ENCODE peak calls at places on chromosomes 13 and 19, in eight cellular contexts. One of them, this sample, is unnamed.

GRCh38 chr19:31659897-31660210 is 310.6 kb upstream of the TSHZ3 start:
- DNase-seq in heart right ventricle: no peak
- DNase-seq in PC-3: no peak
- DNase-seq in right cardiac atrium: no peak
- DNase-seq in dorsolateral prefrontal cortex: no peak
- DNase-seq in GM23248: no peak
- DNase-seq in left ventricle myocardium inferior: no peak
- DNase-seq in aorta: no peak
- DNase-seq in this sample: no peak

GRCh38 chr19:33437351-33438015 is 64.0 kb downstream of the CEBPG start:
- DNase-seq in left ventricle myocardium inferior: peak; percentile 10
- DNase-seq in dorsolateral prefrontal cortex: no peak
- DNase-seq in aorta: peak; percentile 39
- DNase-seq in right cardiac atrium: no peak
- DNase-seq in heart right ventricle: no peak
- DNase-seq in GM23248: peak; percentile 20
- DNase-seq in PC-3: no peak
- DNase-seq in this sample: no peak

GRCh38 chr19:3949294-3949693 is 16.4 kb downstream of the NMRK2 start:
- DNase-seq in aorta: no peak
- DNase-seq in heart right ventricle: no peak
- DNase-seq in PC-3: no peak
- DNase-seq in left ventricle myocardium inferior: no peak
- DNase-seq in dorsolateral prefrontal cortex: no peak
- DNase-seq in GM23248: no peak
- DNase-seq in right cardiac atrium: no peak
- DNase-seq in this sample: no peak

GRCh38 chr19:797528-798414 is 519 bp downstream of the PTBP1 start:
- DNase-seq in PC-3: peak; percentile 83
- DNase-seq in left ventricle myocardium inferior: peak; percentile 91
- DNase-seq in right cardiac atrium: peak; percentile 92
- DNase-seq in aorta: peak; percentile 96
- DNase-seq in dorsolateral prefrontal cortex: peak; percentile 51
- DNase-seq in heart right ventricle: peak; percentile 93
- DNase-seq in GM23248: peak; percentile 96
- DNase-seq in this sample: peak; percentile 94

GRCh38 chr19:58550362-58551122 is 4.4 kb downstream of the CHMP2A start:
- DNase-seq in aorta: no peak
- DNase-seq in right cardiac atrium: no peak
- DNase-seq in dorsolateral prefrontal cortex: no peak
- DNase-seq in left ventricle myocardium inferior: no peak
- DNase-seq in heart right ventricle: no peak
- DNase-seq in PC-3: no peak
- DNase-seq in GM23248: no peak
- DNase-seq in this sample: no peak

GRCh38 chr19:33472696-33473624 is 48.6 kb downstream of the PEPD start:
- DNase-seq in left ventricle myocardium inferior: no peak
- DNase-seq in heart right ventricle: no peak
- DNase-seq in dorsolateral prefrontal cortex: peak; percentile 68
- DNase-seq in GM23248: peak; percentile 98
- DNase-seq in right cardiac atrium: no peak
- DNase-seq in aorta: peak; percentile 68
- DNase-seq in PC-3: peak; percentile 85
- DNase-seq in this sample: no peak

GRCh38 chr19:6481541-6482342 is at the start of gene DENND1C:
- DNase-seq in left ventricle myocardium inferior: no peak
- DNase-seq in heart right ventricle: peak; percentile 31
- DNase-seq in dorsolateral prefrontal cortex: no peak
- DNase-seq in right cardiac atrium: peak; percentile 45
- DNase-seq in aorta: no peak
- DNase-seq in PC-3: peak; percentile 35
- DNase-seq in GM23248: peak; percentile 48
- DNase-seq in this sample: no peak

GRCh38 chr13:36913463-36913862 is 6.6 kb downstream of the SMAD9 start:
- DNase-seq in PC-3: peak; percentile 37
- DNase-seq in heart right ventricle: no peak
- DNase-seq in GM23248: no peak
- DNase-seq in aorta: no peak
- DNase-seq in left ventricle myocardium inferior: no peak
- DNase-seq in dorsolateral prefrontal cortex: no peak
- DNase-seq in right cardiac atrium: no peak
- DNase-seq in this sample: no peak

GRCh38 chr19:19185853-19186728 is 5.9 kb downstream of the BORCS8 start:
- DNase-seq in aorta: no peak
- DNase-seq in GM23248: peak; percentile 51
- DNase-seq in PC-3: peak; percentile 57
- DNase-seq in dorsolateral prefrontal cortex: peak; percentile 31
- DNase-seq in heart right ventricle: no peak
- DNase-seq in right cardiac atrium: no peak
- DNase-seq in left ventricle myocardium inferior: no peak
- DNase-seq in this sample: no peak

GRCh38 chr13:57627663-57628062 is 3.9 kb upstream of the PCDH17 start:
- DNase-seq in right cardiac atrium: no peak
- DNase-seq in dorsolateral prefrontal cortex: no peak
- DNase-seq in left ventricle myocardium inferior: no peak
- DNase-seq in heart right ventricle: no peak
- DNase-seq in GM23248: peak; percentile 36
- DNase-seq in aorta: no peak
- DNase-seq in PC-3: peak; percentile 41
- DNase-seq in this sample: no peak

GRCh38 chr13:114002771-114003321 is 29.0 kb upstream of the C13orf46 start:
- DNase-seq in PC-3: no peak
- DNase-seq in left ventricle myocardium inferior: peak; percentile 10
- DNase-seq in GM23248: no peak
- DNase-seq in aorta: peak; percentile 62
- DNase-seq in heart right ventricle: no peak
- DNase-seq in right cardiac atrium: peak; percentile 8
- DNase-seq in dorsolateral prefrontal cortex: no peak
- DNase-seq in this sample: no peak

GRCh38 chr19:38437917-38438316 is 4.4 kb downstream of the RYR1 start:
- DNase-seq in left ventricle myocardium inferior: no peak
- DNase-seq in dorsolateral prefrontal cortex: no peak
- DNase-seq in PC-3: no peak
- DNase-seq in heart right ventricle: no peak
- DNase-seq in GM23248: no peak
- DNase-seq in aorta: no peak
- DNase-seq in right cardiac atrium: no peak
- DNase-seq in this sample: no peak

GRCh38 chr19:30123109-30123508 is 181.1 kb downstream of the URI1 start:
- DNase-seq in aorta: no peak
- DNase-seq in right cardiac atrium: no peak
- DNase-seq in PC-3: no peak
- DNase-seq in GM23248: no peak
- DNase-seq in left ventricle myocardium inferior: no peak
- DNase-seq in heart right ventricle: no peak
- DNase-seq in dorsolateral prefrontal cortex: no peak
- DNase-seq in this sample: no peak

GRCh38 chr13:45943965-45944364 is 92.4 kb upstream of the SIAH3 start:
- DNase-seq in aorta: no peak
- DNase-seq in PC-3: no peak
- DNase-seq in left ventricle myocardium inferior: no peak
- DNase-seq in right cardiac atrium: no peak
- DNase-seq in heart right ventricle: no peak
- DNase-seq in GM23248: peak; percentile 22
- DNase-seq in dorsolateral prefrontal cortex: no peak
- DNase-seq in this sample: no peak

GRCh38 chr19:31715249-31715944 is 366.2 kb upstream of the TSHZ3 start:
- DNase-seq in left ventricle myocardium inferior: no peak
- DNase-seq in dorsolateral prefrontal cortex: no peak
- DNase-seq in heart right ventricle: no peak
- DNase-seq in GM23248: no peak
- DNase-seq in right cardiac atrium: peak; percentile 33
- DNase-seq in aorta: no peak
- DNase-seq in PC-3: no peak
- DNase-seq in this sample: no peak

GRCh38 chr13:108785844-108786243 is 156.4 kb downstream of the MYO16 start:
- DNase-seq in dorsolateral prefrontal cortex: no peak
- DNase-seq in heart right ventricle: no peak
- DNase-seq in aorta: no peak
- DNase-seq in left ventricle myocardium inferior: no peak
- DNase-seq in GM23248: no peak
- DNase-seq in right cardiac atrium: no peak
- DNase-seq in PC-3: no peak
- DNase-seq in this sample: no peak

GRCh38 chr13:84831666-84832657 is 949.7 kb upstream of the SLITRK1 start:
- DNase-seq in heart right ventricle: no peak
- DNase-seq in GM23248: no peak
- DNase-seq in right cardiac atrium: no peak
- DNase-seq in dorsolateral prefrontal cortex: no peak
- DNase-seq in left ventricle myocardium inferior: no peak
- DNase-seq in PC-3: no peak
- DNase-seq in aorta: peak; percentile 57
- DNase-seq in this sample: no peak

GRCh38 chr19:5617080-5617479 is 5.5 kb downstream of the SAFB2 start:
- DNase-seq in PC-3: no peak
- DNase-seq in heart right ventricle: no peak
- DNase-seq in right cardiac atrium: no peak
- DNase-seq in aorta: no peak
- DNase-seq in left ventricle myocardium inferior: no peak
- DNase-seq in GM23248: no peak
- DNase-seq in dorsolateral prefrontal cortex: no peak
- DNase-seq in this sample: no peak

GRCh38 chr19:48731452-48731851 is 9.0 kb downstream of the RASIP1 start:
- DNase-seq in right cardiac atrium: no peak
- DNase-seq in GM23248: no peak
- DNase-seq in left ventricle myocardium inferior: no peak
- DNase-seq in PC-3: no peak
- DNase-seq in heart right ventricle: no peak
- DNase-seq in dorsolateral prefrontal cortex: no peak
- DNase-seq in aorta: no peak
- DNase-seq in this sample: no peak
- H3K27me3 ChIP-seq in right cardiac atrium: no peaks in the 10 kb centered on the region
- H3K27me3 ChIP-seq in GM23248: peaks cover 6% of the 10 kb centered on the region
- H3K27me3 ChIP-seq in left ventricle myocardium inferior: no peaks in the 10 kb centered on the region
- H3K27me3 ChIP-seq in PC-3: no peaks in the 10 kb centered on the region
- H3K27me3 ChIP-seq in heart right ventricle: no peaks in the 10 kb centered on the region
- H3K27me3 ChIP-seq in dorsolateral prefrontal cortex: no peaks in the 10 kb centered on the region
- H3K27me3 ChIP-seq in aorta: no peaks in the 10 kb centered on the region
- H3K27me3 ChIP-seq in this sample: no peaks in the 10 kb centered on the region

DNA sequence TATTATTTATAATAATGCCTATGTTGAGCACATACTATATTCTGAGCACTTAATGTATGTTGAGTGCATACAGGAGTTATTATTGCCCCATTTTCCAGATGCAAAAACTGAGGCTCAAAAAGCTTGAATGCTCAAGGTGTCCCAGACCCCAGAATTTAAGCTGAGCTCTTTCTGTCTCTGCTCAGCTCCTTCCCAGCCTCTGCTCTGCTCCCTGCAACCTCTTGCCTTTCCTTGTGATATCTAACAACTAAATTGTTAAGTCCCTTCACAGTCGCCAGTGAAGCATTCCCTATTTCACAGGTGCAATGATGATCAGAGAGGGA is 4.2 kb downstream of the NOTCH3 start:
- DNase-seq in aorta: no peak
- DNase-seq in left ventricle myocardium inferior: no peak
- DNase-seq in GM23248: no peak
- DNase-seq in right cardiac atrium: no peak
- DNase-seq in PC-3: no peak
- DNase-seq in dorsolateral prefrontal cortex: no peak
- DNase-seq in heart right ventricle: no peak
- DNase-seq in this sample: no peak
- H3K27me3 ChIP-seq in aorta: no peaks in the 10 kb centered on the region
- H3K27me3 ChIP-seq in left ventricle myocardium inferior: peaks cover 98% of the 10 kb centered on the region
- H3K27me3 ChIP-seq in GM23248: no peaks in the 10 kb centered on the region
- H3K27me3 ChIP-seq in right cardiac atrium: no peaks in the 10 kb centered on the region
- H3K27me3 ChIP-seq in PC-3: no peaks in the 10 kb centered on the region
- H3K27me3 ChIP-seq in dorsolateral prefrontal cortex: peaks cover 44% of the 10 kb centered on the region
- H3K27me3 ChIP-seq in heart right ventricle: peaks cover 77% of the 10 kb centered on the region
- H3K27me3 ChIP-seq in this sample: no peaks in the 10 kb centered on the region

GRCh38 chr19:40059624-40060023 is 3.6 kb upstream of the ZNF780B start:
- DNase-seq in aorta: no peak
- DNase-seq in heart right ventricle: no peak
- DNase-seq in left ventricle myocardium inferior: no peak
- DNase-seq in GM23248: no peak
- DNase-seq in right cardiac atrium: no peak
- DNase-seq in PC-3: no peak
- DNase-seq in dorsolateral prefrontal cortex: no peak
- DNase-seq in this sample: no peak
- H3K27me3 ChIP-seq in aorta: no peaks in the 10 kb centered on the region
- H3K27me3 ChIP-seq in heart right ventricle: no peaks in the 10 kb centered on the region
- H3K27me3 ChIP-seq in left ventricle myocardium inferior: no peaks in the 10 kb centered on the region
- H3K27me3 ChIP-seq in GM23248: no peaks in the 10 kb centered on the region
- H3K27me3 ChIP-seq in right cardiac atrium: no peaks in the 10 kb centered on the region
- H3K27me3 ChIP-seq in PC-3: no peaks in the 10 kb centered on the region
- H3K27me3 ChIP-seq in dorsolateral prefrontal cortex: no peaks in the 10 kb centered on the region
- H3K27me3 ChIP-seq in this sample: no peaks in the 10 kb centered on the region

GRCh38 chr13:20219585-20219984 is 12.5 kb downstream of the GJB6 start:
- DNase-seq in PC-3: no peak
- DNase-seq in left ventricle myocardium inferior: no peak
- DNase-seq in GM23248: no peak
- DNase-seq in heart right ventricle: no peak
- DNase-seq in right cardiac atrium: no peak
- DNase-seq in aorta: no peak
- DNase-seq in dorsolateral prefrontal cortex: no peak
- DNase-seq in this sample: no peak
- H3K27me3 ChIP-seq in PC-3: no peaks in the 10 kb centered on the region
- H3K27me3 ChIP-seq in left ventricle myocardium inferior: peaks cover 55% of the 10 kb centered on the region
- H3K27me3 ChIP-seq in GM23248: peaks cover 69% of the 10 kb centered on the region
- H3K27me3 ChIP-seq in heart right ventricle: peaks cover 16% of the 10 kb centered on the region
- H3K27me3 ChIP-seq in right cardiac atrium: no peaks in the 10 kb centered on the region
- H3K27me3 ChIP-seq in aorta: peaks cover 1% of the 10 kb centered on the region
- H3K27me3 ChIP-seq in dorsolateral prefrontal cortex: peaks cover 5% of the 10 kb centered on the region
- H3K27me3 ChIP-seq in this sample: peaks cover 13% of the 10 kb centered on the region

GRCh38 chr19:41548954-41549688 is 26.8 kb upstream of the CEACAM21 start:
- DNase-seq in aorta: no peak
- DNase-seq in dorsolateral prefrontal cortex: no peak
- DNase-seq in heart right ventricle: no peak
- DNase-seq in right cardiac atrium: no peak
- DNase-seq in PC-3: no peak
- DNase-seq in GM23248: no peak
- DNase-seq in left ventricle myocardium inferior: no peak
- DNase-seq in this sample: no peak
- H3K27me3 ChIP-seq in aorta: peaks cover 2% of the 10 kb centered on the region
- H3K27me3 ChIP-seq in dorsolateral prefrontal cortex: peaks cover 15% of the 10 kb centered on the region
- H3K27me3 ChIP-seq in heart right ventricle: peaks cover 16% of the 10 kb centered on the region
- H3K27me3 ChIP-seq in right cardiac atrium: no peaks in the 10 kb centered on the region
- H3K27me3 ChIP-seq in PC-3: peaks cover 46% of the 10 kb centered on the region
- H3K27me3 ChIP-seq in GM23248: peaks cover 71% of the 10 kb centered on the region
- H3K27me3 ChIP-seq in left ventricle myocardium inferior: peaks cover 27% of the 10 kb centered on the region
- H3K27me3 ChIP-seq in this sample: no peaks in the 10 kb centered on the region

GRCh38 chr19:50550594-50550966 is 17.7 kb downstream of the LRRC4B start:
- DNase-seq in right cardiac atrium: no peak
- DNase-seq in GM23248: no peak
- DNase-seq in heart right ventricle: no peak
- DNase-seq in dorsolateral prefrontal cortex: no peak
- DNase-seq in aorta: no peak
- DNase-seq in left ventricle myocardium inferior: no peak
- DNase-seq in PC-3: no peak
- DNase-seq in this sample: no peak
- H3K27me3 ChIP-seq in right cardiac atrium: no peaks in the 10 kb centered on the region
- H3K27me3 ChIP-seq in GM23248: peaks cover 6% of the 10 kb centered on the region
- H3K27me3 ChIP-seq in heart right ventricle: peaks cover 62% of the 10 kb centered on the region
- H3K27me3 ChIP-seq in dorsolateral prefrontal cortex: no peaks in the 10 kb centered on the region
- H3K27me3 ChIP-seq in aorta: no peaks in the 10 kb centered on the region
- H3K27me3 ChIP-seq in left ventricle myocardium inferior: peaks cover 94% of the 10 kb centered on the region
- H3K27me3 ChIP-seq in PC-3: peaks cover 53% of the 10 kb centered on the region
- H3K27me3 ChIP-seq in this sample: no peaks in the 10 kb centered on the region

This sample was measured in tibial artery.